ENCODE peak calls at places on chromosomes 11 and 22, in five cellular contexts. P, M, N, W and V are unnamed samples.

GRCh38 chr22:43110444-43110926 is at the start of gene BIK:
- DNase-seq in P (peak; percentile 75), M (no peak), N (no peak), W (peak; percentile 56), V (peak; percentile 62)

GRCh38 chr22:17946691-17947367 is 77.5 kb downstream of the MICAL3 start:
- DNase-seq in P (no peak), M (no peak), N (no peak), W (no peak), V (no peak)

GRCh38 chr22:27561301-27561820 is 240.2 kb downstream of the MN1 start:
- DNase-seq in P (no peak), M (no peak), N (no peak), W (no peak), V (peak; percentile 12)

GRCh38 chr11:5369793-5370192 is 13.8 kb upstream of the OR51M1 start:
- DNase-seq in P (no peak), M (no peak), N (no peak), W (no peak), V (peak; percentile 84)

GRCh38 chr11:705646-706438 is at the start of gene EPS8L2:
- DNase-seq in P (peak; percentile 45), M (peak; percentile 73), N (peak; percentile 33), W (no peak), V (no peak)

GRCh38 chr22:22010358-22010757 is 27.8 kb upstream of the TOP3B start:
- DNase-seq in P (no peak), M (no peak), N (no peak), W (no peak), V (no peak)

GRCh38 chr11:117438371-117439000 is 110.8 kb downstream of the CEP164 start:
- DNase-seq in P (no peak), M (no peak), N (peak; percentile 52), W (no peak), V (no peak)

GRCh38 chr22:36817429-36817783 is 571 bp upstream of the PVALB start:
- DNase-seq in P (peak; percentile 58), M (no peak), N (no peak), W (no peak), V (peak; percentile 22)

GRCh38 chr11:31620434-31620833 is 110.9 kb downstream of the ELP4 start:
- DNase-seq in P (no peak), M (no peak), N (no peak), W (no peak), V (no peak)

GRCh38 chr11:114395776-114396175 is 4.5 kb downstream of the C11orf71 start:
- DNase-seq in P (peak; percentile 67), M (no peak), N (no peak), W (no peak), V (peak; percentile 85)

GRCh38 chr22:10741210-10741609 is 4786.8 kb upstream of the OR11H1 start:
- DNase-seq in P (no peak), M (no peak), N (no peak), W (no peak), V (no peak)

GRCh38 chr11:118715837-118716260 is 36.4 kb upstream of the TREH start:
- DNase-seq in P (peak; percentile 88), M (peak; percentile 66), N (peak; percentile 49), W (no peak), V (peak; percentile 98)

GRCh38 chr22:47888807-47889206 is 1126.4 kb downstream of the TBC1D22A start:
- DNase-seq in P (no peak), M (no peak), N (no peak), W (no peak), V (no peak)

GRCh38 chr11:86245369-86246292 is 1.1 kb downstream of the EED start:
- DNase-seq in P (peak; percentile 38), M (no peak), N (no peak), W (peak; percentile 17), V (peak; percentile 60)

GRCh38 chr11:132456735-132457328 is 1075.5 kb downstream of the OPCML start:
- DNase-seq in P (no peak), M (no peak), N (no peak), W (peak; percentile 6), V (peak; percentile 77)

GRCh38 chr11:2312232-2313042 is 10.6 kb downstream of the TSPAN32 start:
- DNase-seq in P (no peak), M (no peak), N (no peak), W (no peak), V (no peak)

GRCh38 chr11:4991066-4991465 is 3.6 kb upstream of the OR51L1 start:
- DNase-seq in P (no peak), M (no peak), N (no peak), W (no peak), V (peak; percentile 32)

GRCh38 chr22:25327018-25327755 is 107.7 kb downstream of the CRYBB2 start:
- DNase-seq in P (no peak), M (no peak), N (no peak), W (no peak), V (no peak)

GRCh38 chr11:110176366-110177056 is 83.3 kb downstream of the ZC3H12C start:
- DNase-seq in P (no peak), M (no peak), N (no peak), W (no peak), V (peak; percentile 66)

GRCh38 chr22:29269731-29270474 is 1.8 kb downstream of the EWSR1 start:
- DNase-seq in P (no peak), M (no peak), N (no peak), W (no peak), V (peak; percentile 54)

GRCh38 chr11:110837535-110838127 is 125.4 kb upstream of the ARHGAP20 start:
- DNase-seq in P (no peak), M (no peak), N (no peak), W (no peak), V (no peak)

GRCh38 chr22:20430641-20431519 is 6.7 kb downstream of the SCARF2 start:
- DNase-seq in P (peak; percentile 69), M (peak; percentile 74), N (peak; percentile 76), W (peak; percentile 61), V (peak; percentile 85)

GRCh38 chr22:48099251-48099650 is 1336.8 kb downstream of the TBC1D22A start:
- DNase-seq in P (peak; percentile 24), M (no peak), N (no peak), W (no peak), V (no peak)

GRCh38 chr11:33620423-33621120 is 80.1 kb downstream of the C11orf91 start:
- DNase-seq in P (no peak), M (no peak), N (no peak), W (no peak), V (no peak)

GRCh38 chr22:41197808-41198585 is 7.1 kb upstream of the L3MBTL2 start:
- DNase-seq in P (no peak), M (no peak), N (no peak), W (no peak), V (peak; percentile 61)

GRCh38 chr22:39132281-39132680 is 20.2 kb downstream of the CBX7 start:
- DNase-seq in P (no peak), M (no peak), N (no peak), W (no peak), V (no peak)

GRCh38 chr22:22942511-22943329 is 55.1 kb downstream of the IGLL5 start:
- DNase-seq in P (peak; percentile 82), M (peak; percentile 91), N (peak; percentile 21), W (peak; percentile 78), V (peak; percentile 93)

GRCh38 chr11:21205205-21205604 is 535.8 kb downstream of the NELL1 start:
- DNase-seq in P (peak; percentile 30), M (peak; percentile 42), N (no peak), W (no peak), V (no peak)

GRCh38 chr22:44242946-44243724 is 62.4 kb downstream of the PARVG start:
- DNase-seq in P (peak; percentile 24), M (peak; percentile 31), N (no peak), W (no peak), V (no peak)

GRCh38 chr11:128500488-128500887 is 86.9 kb downstream of the ETS1 start:
- DNase-seq in P (no peak), M (no peak), N (no peak), W (no peak), V (no peak)

GRCh38 chr11:128502736-128503135 is 84.6 kb downstream of the ETS1 start:
- DNase-seq in P (no peak), M (no peak), N (peak; percentile 43), W (no peak), V (no peak)

GRCh38 chr11:128501576-128502549 is 85.5 kb downstream of the ETS1 start:
- DNase-seq in P (no peak), M (no peak), N (no peak), W (no peak), V (peak; percentile 43)

GRCh38 chr11:128499613-128500213 is 87.6 kb downstream of the ETS1 start:
- DNase-seq in P (no peak), M (no peak), N (no peak), W (no peak), V (no peak)

GRCh38 chr11:128501008-128501407 is 86.3 kb downstream of the ETS1 start:
- DNase-seq in P (no peak), M (no peak), N (no peak), W (no peak), V (no peak)
- H2BK120ac ChIP-seq in P (no peak overlapping the region), M (no peak overlapping the region), N (no peak overlapping the region), W (no peak overlapping the region), V (no peak overlapping the region)

DNA sequence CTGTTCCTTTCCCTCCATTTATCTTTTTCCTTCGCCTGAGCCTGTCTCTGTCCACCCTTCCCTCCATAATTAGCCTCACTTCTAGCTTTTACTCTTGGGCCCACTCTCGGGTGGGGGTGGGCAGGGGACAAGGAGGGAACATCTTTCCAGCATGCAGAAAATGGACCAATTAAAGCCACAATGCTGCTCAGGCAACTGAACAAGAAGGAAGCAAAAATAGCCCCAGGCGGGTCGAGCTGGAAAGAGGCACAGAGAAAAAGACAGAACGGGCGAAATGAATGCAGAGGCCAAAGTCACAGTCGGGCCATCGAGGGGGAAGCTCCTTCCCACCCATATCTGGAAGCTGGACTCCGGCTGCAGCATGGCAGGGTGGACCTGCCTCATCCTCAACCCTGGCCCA is 58.7 kb upstream of the PRDM11 start:
- DNase-seq in P (no peak), M (no peak), N (peak; percentile 54), W (no peak), V (no peak)
- H3K4me1 ChIP-seq in P (peaks cover 14% of the 10 kb centered on the region), M (peaks cover 9% of the 10 kb centered on the region), N (peaks cover 22% of the 10 kb centered on the region), W (peaks cover 44% of the 10 kb centered on the region), V (peaks cover 7% of the 10 kb centered on the region)

GRCh38 chr11:124119103-124119502 is 3.9 kb downstream of the VWA5A start:
- DNase-seq in P (no peak), M (no peak), N (no peak), W (no peak), V (no peak)
- H3K27ac ChIP-seq in P (no peak overlapping the region), M (no peak overlapping the region), N (no peak overlapping the region), W (no peak overlapping the region), V (no peak overlapping the region)

GRCh38 chr11:8871283-8871775 is 39.7 kb upstream of the AKIP1 start:
- DNase-seq in P (no peak), M (peak; percentile 66), N (peak; percentile 22), W (peak; percentile 74), V (peak; percentile 90)

GRCh38 chr11:8873966-8874365 is 37.0 kb upstream of the AKIP1 start:
- DNase-seq in P (no peak), M (no peak), N (no peak), W (no peak), V (no peak)

GRCh38 chr11:8867856-8868705 is 42.9 kb upstream of the AKIP1 start:
- DNase-seq in P (no peak), M (no peak), N (peak; percentile 79), W (no peak), V (no peak)

GRCh38 chr11:8870461-8871282 is 40.3 kb upstream of the AKIP1 start:
- DNase-seq in P (peak; percentile 74), M (peak; percentile 83), N (peak; percentile 43), W (peak; percentile 58), V (peak; percentile 86)

DNA sequence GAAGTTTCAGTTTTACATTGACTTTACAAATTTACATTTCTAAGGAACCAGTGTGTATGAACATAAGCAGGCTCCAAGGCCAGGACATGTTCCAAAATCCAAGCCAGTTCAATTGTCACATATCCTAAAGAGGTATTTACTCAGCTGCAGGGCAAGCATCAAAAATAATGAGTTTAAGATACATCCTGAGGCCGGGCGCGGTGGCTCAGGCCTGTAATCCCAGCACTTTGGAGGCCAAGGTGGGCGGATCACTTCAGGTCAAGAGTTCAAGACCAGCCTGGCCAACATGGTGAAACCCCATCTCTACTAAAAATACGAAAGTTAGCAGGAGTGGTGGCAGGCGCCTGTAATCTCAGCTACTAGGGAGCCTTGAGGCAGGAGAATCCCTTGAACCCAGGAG is 39.0 kb upstream of the AKIP1 start:
- DNase-seq in P (no peak), M (no peak), N (no peak), W (no peak), V (no peak)
- H2BK120ac ChIP-seq in P (no peak overlapping the region), M (no peak overlapping the region), N (no peak overlapping the region), W (no peak overlapping the region), V (no peak overlapping the region)